ENCODE peak calls at places on chromosomes 12 and 14, in four cellular contexts. M is PC-3; X is ovary; D is stimulated activated CD8-positive, alpha-beta memory T cell treated with anti-CD3 and anti-CD28 coated beads, Interleukin-7, amount 100 ng/mL, for 4 hours. E is an unnamed sample.

GRCh38 chr14:77296155-77296554 is 24.5 kb downstream of the POMT2 start:
- DNase-seq in X (peak; percentile 88), D (no peak), M (no peak), E (no peak)

GRCh38 chr14:92603309-92604257 is 90.0 kb downstream of the RIN3 start:
- DNase-seq in M (peak; percentile 68), X (no peak), D (peak; percentile 40), E (peak; percentile 58)

GRCh38 chr12:106226884-106227640 is 20.8 kb downstream of the CKAP4 start:
- DNase-seq in M (peak; percentile 87), X (no peak), D (no peak), E (peak; percentile 25)

GRCh38 chr12:111034148-111034910 is 114.0 kb upstream of the MYL2 start:
- DNase-seq in M (no peak), D (no peak), X (no peak), E (no peak)

GRCh38 chr12:103518899-103519298 is 23.1 kb upstream of the C12orf42 start:
- DNase-seq in D (no peak), X (no peak), M (no peak), E (no peak)

GRCh38 chr14:64422753-64423152 is 34.6 kb downstream of the MTHFD1 start:
- DNase-seq in M (no peak), D (no peak), X (no peak), E (no peak)

GRCh38 chr12:16330554-16330953 is 16.9 kb upstream of the MGST1 start:
- DNase-seq in X (no peak), D (no peak), M (no peak), E (no peak)

GRCh38 chr12:96471368-96472040 is 17.9 kb upstream of the CFAP54 start:
- DNase-seq in M (peak; percentile 72), X (no peak), D (no peak), E (no peak)

GRCh38 chr12:101773560-101774206 is 34.4 kb upstream of the SYCP3 start:
- DNase-seq in M (peak; percentile 81), X (peak; percentile 54), D (peak; percentile 48), E (peak; percentile 47)

GRCh38 chr12:23621910-23622309 is 327.6 kb downstream of the SOX5 start:
- DNase-seq in M (no peak), D (no peak), X (no peak), E (no peak)

GRCh38 chr12:70598467-70599194 is 38.6 kb downstream of the PTPRB start:
- DNase-seq in D (no peak), X (no peak), M (no peak), E (no peak)

GRCh38 chr12:16350682-16351081 is 3.2 kb downstream of the MGST1 start:
- DNase-seq in D (no peak), X (no peak), M (peak; percentile 95), E (no peak)

GRCh38 chr14:76955575-76956252 is 72.8 kb downstream of the IRF2BPL start:
- DNase-seq in X (no peak), M (peak; percentile 75), D (peak; percentile 40), E (no peak)

GRCh38 chr14:101600891-101601602 is 39.8 kb downstream of the DIO3 start:
- DNase-seq in D (no peak), X (no peak), M (no peak), E (no peak)

GRCh38 chr14:59358105-59358504 is 107.1 kb downstream of the GPR135 start:
- DNase-seq in X (no peak), D (no peak), M (peak; percentile 99), E (peak; percentile 74)

GRCh38 chr12:92278378-92278828 is 132.8 kb upstream of the BTG1 start:
- DNase-seq in D (no peak), M (no peak), X (no peak), E (no peak)

GRCh38 chr12:118371354-118372282 is 1.1 kb downstream of the TAOK3 start:
- DNase-seq in X (peak; percentile 48), M (peak; percentile 37), D (no peak), E (peak; percentile 34)

GRCh38 chr14:70718383-70719123 is 76.8 kb downstream of the TTC9 start:
- DNase-seq in X (no peak), M (peak; percentile 38), D (no peak), E (no peak)

GRCh38 chr12:89949457-89950195 is 241.0 kb upstream of the ATP2B1 start:
- DNase-seq in D (peak; percentile 55), M (peak; percentile 94), X (no peak), E (no peak)

GRCh38 chr12:129607756-129608155 is 296.1 kb downstream of the TMEM132D start:
- DNase-seq in X (no peak), M (no peak), D (no peak), E (no peak)

GRCh38 chr12:107645630-107646333 is 39.8 kb upstream of the PWP1 start:
- DNase-seq in M (no peak), X (no peak), D (no peak), E (no peak)

GRCh38 chr12:84056-84455 is 17.5 kb downstream of the IQSEC3 start:
- DNase-seq in X (no peak), D (no peak), M (no peak), E (no peak)

GRCh38 chr12:69027411-69027811 is 94.4 kb upstream of the CPM start:
- DNase-seq in D (no peak), M (peak; percentile 56), X (no peak), E (no peak)

GRCh38 chr14:69059658-69060648 is 80.9 kb upstream of the ACTN1 start:
- DNase-seq in M (peak; percentile 73), D (no peak), X (no peak), E (no peak)

GRCh38 chr12:119283315-119283714 is 51.2 kb upstream of the CCDC60 start:
- DNase-seq in X (no peak), M (no peak), D (no peak), E (no peak)

GRCh38 chr14:60331201-60332045 is 82.4 kb downstream of the PPM1A start:
- DNase-seq in X (peak; percentile 56), M (peak; percentile 96), D (peak; percentile 64), E (peak; percentile 54)

GRCh38 chr12:76308866-76309265 is 39.3 kb downstream of the BBS10 start:
- DNase-seq in D (no peak), X (no peak), M (no peak), E (no peak)